ENCODE peak calls at places on chromosomes 5 and 9, in five cellular contexts. One of them, this sample, is unnamed.

GRCh38 chr9:14992025-14992424 is 81.8 kb upstream of the FREM1 start:
- DNase-seq in IMR-90: no peak
- DNase-seq in effector memory CD4-positive, alpha-beta T cell: no peak
- DNase-seq in astrocyte of the cerebellum: no peak
- DNase-seq in cardiac muscle cell: no peak
- DNase-seq in this sample: no peak

GRCh38 chr9:3464033-3464638 is 61.7 kb downstream of the RFX3 start:
- DNase-seq in cardiac muscle cell: no peak
- DNase-seq in astrocyte of the cerebellum: no peak
- DNase-seq in effector memory CD4-positive, alpha-beta T cell: no peak
- DNase-seq in IMR-90: peak; percentile 27
- DNase-seq in this sample: no peak

GRCh38 chr5:158644301-158644700 is 455.4 kb downstream of the EBF1 start:
- DNase-seq in effector memory CD4-positive, alpha-beta T cell: no peak
- DNase-seq in IMR-90: no peak
- DNase-seq in astrocyte of the cerebellum: no peak
- DNase-seq in cardiac muscle cell: no peak
- DNase-seq in this sample: no peak

GRCh38 chr5:27267209-27267824 is 228.9 kb upstream of the CDH9 start:
- DNase-seq in astrocyte of the cerebellum: no peak
- DNase-seq in effector memory CD4-positive, alpha-beta T cell: no peak
- DNase-seq in cardiac muscle cell: no peak
- DNase-seq in IMR-90: no peak
- DNase-seq in this sample: no peak

GRCh38 chr5:57383093-57383861 is 99.3 kb downstream of the ACTBL2 start:
- DNase-seq in astrocyte of the cerebellum: no peak
- DNase-seq in cardiac muscle cell: no peak
- DNase-seq in IMR-90: peak; percentile 99
- DNase-seq in effector memory CD4-positive, alpha-beta T cell: no peak
- DNase-seq in this sample: peak; percentile 91

GRCh38 chr9:134637241-134637640 is 4.4 kb upstream of the COL5A1 start:
- DNase-seq in effector memory CD4-positive, alpha-beta T cell: no peak
- DNase-seq in astrocyte of the cerebellum: no peak
- DNase-seq in cardiac muscle cell: no peak
- DNase-seq in IMR-90: no peak
- DNase-seq in this sample: no peak

GRCh38 chr5:168162464-168162863 is 129.0 kb upstream of the WWC1 start:
- DNase-seq in cardiac muscle cell: no peak
- DNase-seq in astrocyte of the cerebellum: no peak
- DNase-seq in effector memory CD4-positive, alpha-beta T cell: no peak
- DNase-seq in IMR-90: no peak
- DNase-seq in this sample: no peak

GRCh38 chr9:114849450-114849849 is 43.6 kb upstream of the TNFSF15 start:
- DNase-seq in astrocyte of the cerebellum: no peak
- DNase-seq in effector memory CD4-positive, alpha-beta T cell: no peak
- DNase-seq in cardiac muscle cell: no peak
- DNase-seq in IMR-90: no peak
- DNase-seq in this sample: no peak

GRCh38 chr9:68822596-68823165 is 117.6 kb downstream of the PIP5K1B start:
- DNase-seq in cardiac muscle cell: no peak
- DNase-seq in astrocyte of the cerebellum: no peak
- DNase-seq in IMR-90: no peak
- DNase-seq in effector memory CD4-positive, alpha-beta T cell: no peak
- DNase-seq in this sample: no peak

GRCh38 chr5:152288499-152288898 is 116.6 kb downstream of the NMUR2 start:
- DNase-seq in astrocyte of the cerebellum: no peak
- DNase-seq in effector memory CD4-positive, alpha-beta T cell: no peak
- DNase-seq in cardiac muscle cell: no peak
- DNase-seq in IMR-90: no peak
- DNase-seq in this sample: no peak

GRCh38 chr9:106287108-106287631 is 575.8 kb upstream of the ZNF462 start:
- DNase-seq in IMR-90: no peak
- DNase-seq in effector memory CD4-positive, alpha-beta T cell: no peak
- DNase-seq in astrocyte of the cerebellum: peak; percentile 4
- DNase-seq in cardiac muscle cell: no peak
- DNase-seq in this sample: peak; percentile 24

GRCh38 chr5:65994117-65994786 is 67.9 kb downstream of the ERBIN start:
- DNase-seq in IMR-90: no peak
- DNase-seq in effector memory CD4-positive, alpha-beta T cell: no peak
- DNase-seq in astrocyte of the cerebellum: no peak
- DNase-seq in cardiac muscle cell: no peak
- DNase-seq in this sample: no peak

GRCh38 chr5:137141779-137142178 is 357.3 kb downstream of the SPOCK1 start:
- DNase-seq in effector memory CD4-positive, alpha-beta T cell: no peak
- DNase-seq in cardiac muscle cell: no peak
- DNase-seq in IMR-90: no peak
- DNase-seq in astrocyte of the cerebellum: no peak
- DNase-seq in this sample: peak; percentile 17

GRCh38 chr5:172768573-172769323 is 2.2 kb downstream of the DUSP1 start:
- DNase-seq in effector memory CD4-positive, alpha-beta T cell: peak; percentile 28
- DNase-seq in IMR-90: peak; percentile 72
- DNase-seq in astrocyte of the cerebellum: no peak
- DNase-seq in cardiac muscle cell: no peak
- DNase-seq in this sample: peak; percentile 55

GRCh38 chr9:131011274-131012022 is 2.5 kb downstream of the LAMC3 start:
- DNase-seq in cardiac muscle cell: no peak
- DNase-seq in astrocyte of the cerebellum: no peak
- DNase-seq in effector memory CD4-positive, alpha-beta T cell: no peak
- DNase-seq in IMR-90: no peak
- DNase-seq in this sample: no peak

GRCh38 chr9:131008563-131008908 is 438 bp upstream of the LAMC3 start:
- DNase-seq in cardiac muscle cell: no peak
- DNase-seq in effector memory CD4-positive, alpha-beta T cell: no peak
- DNase-seq in IMR-90: no peak
- DNase-seq in astrocyte of the cerebellum: no peak
- DNase-seq in this sample: no peak

GRCh38 chr9:131010482-131011273 is 1.7 kb downstream of the LAMC3 start:
- DNase-seq in effector memory CD4-positive, alpha-beta T cell: no peak
- DNase-seq in IMR-90: no peak
- DNase-seq in cardiac muscle cell: no peak
- DNase-seq in astrocyte of the cerebellum: no peak
- DNase-seq in this sample: no peak

GRCh38 chr9:131008086-131008485 is 888 bp upstream of the LAMC3 start:
- DNase-seq in astrocyte of the cerebellum: no peak
- DNase-seq in effector memory CD4-positive, alpha-beta T cell: no peak
- DNase-seq in IMR-90: no peak
- DNase-seq in cardiac muscle cell: no peak
- DNase-seq in this sample: no peak

GRCh38 chr9:131008909-131009618 is at the start of gene LAMC3:
- DNase-seq in effector memory CD4-positive, alpha-beta T cell: no peak
- DNase-seq in astrocyte of the cerebellum: no peak
- DNase-seq in cardiac muscle cell: peak; percentile 70
- DNase-seq in IMR-90: no peak
- DNase-seq in this sample: no peak
- H3K4me3 ChIP-seq in effector memory CD4-positive, alpha-beta T cell: no peak within 1 kb of the TSS
- H3K4me3 ChIP-seq in astrocyte of the cerebellum: peak within 1 kb of the TSS; percentile 10
- H3K4me3 ChIP-seq in cardiac muscle cell: peak within 1 kb of the TSS; percentile 20
- H3K4me3 ChIP-seq in IMR-90: peak within 1 kb of the TSS; percentile 16
- H3K4me3 ChIP-seq in this sample: peak within 1 kb of the TSS; percentile 6

GRCh38 chr5:123844873-123845272 is 332.9 kb downstream of the CSNK1G3 start:
- DNase-seq in effector memory CD4-positive, alpha-beta T cell: no peak
- DNase-seq in astrocyte of the cerebellum: no peak
- DNase-seq in cardiac muscle cell: peak; percentile 3
- DNase-seq in IMR-90: peak; percentile 5
- DNase-seq in this sample: no peak

GRCh38 chr5:123845356-123846100 is 333.6 kb downstream of the CSNK1G3 start:
- DNase-seq in cardiac muscle cell: no peak
- DNase-seq in IMR-90: no peak
- DNase-seq in effector memory CD4-positive, alpha-beta T cell: no peak
- DNase-seq in astrocyte of the cerebellum: no peak
- DNase-seq in this sample: no peak
- H3K4me3 ChIP-seq in cardiac muscle cell: no peak overlapping the region
- H3K4me3 ChIP-seq in IMR-90: no peak overlapping the region
- H3K4me3 ChIP-seq in effector memory CD4-positive, alpha-beta T cell: no peak overlapping the region
- H3K4me3 ChIP-seq in astrocyte of the cerebellum: no peak overlapping the region
- H3K4me3 ChIP-seq in this sample: no peak overlapping the region

GRCh38 chr9:126684345-126684744 is 70.6 kb downstream of the LMX1B start:
- DNase-seq in cardiac muscle cell: no peak
- DNase-seq in astrocyte of the cerebellum: no peak
- DNase-seq in effector memory CD4-positive, alpha-beta T cell: no peak
- DNase-seq in IMR-90: no peak
- DNase-seq in this sample: peak; percentile 47
- H3K4me3 ChIP-seq in cardiac muscle cell: no peak overlapping the region
- H3K4me3 ChIP-seq in astrocyte of the cerebellum: no peak overlapping the region
- H3K4me3 ChIP-seq in effector memory CD4-positive, alpha-beta T cell: no peak overlapping the region
- H3K4me3 ChIP-seq in IMR-90: no peak overlapping the region
- H3K4me3 ChIP-seq in this sample: no peak overlapping the region

DNA sequence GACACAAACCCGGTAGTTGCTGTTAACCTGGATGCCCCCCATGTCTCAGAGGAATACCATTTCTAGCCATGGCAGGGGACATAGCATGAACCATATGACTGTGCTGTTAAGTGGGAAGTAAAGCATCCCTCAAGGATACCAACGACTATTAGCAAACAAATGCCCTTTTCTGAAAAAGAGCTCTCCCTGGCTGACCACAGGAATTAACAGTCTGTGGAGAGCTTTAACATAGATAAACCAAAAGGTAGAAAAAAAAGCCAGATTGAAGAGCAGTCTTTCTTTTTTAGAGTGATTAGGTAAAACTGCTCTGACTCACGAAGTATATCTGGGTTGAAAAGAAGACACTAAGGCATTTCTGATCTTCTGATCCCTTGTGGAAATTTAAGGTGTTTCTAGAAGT is 532.7 kb upstream of the DMAC1 start:
- DNase-seq in cardiac muscle cell: no peak
- DNase-seq in effector memory CD4-positive, alpha-beta T cell: no peak
- DNase-seq in IMR-90: no peak
- DNase-seq in astrocyte of the cerebellum: no peak
- DNase-seq in this sample: no peak
- H3K4me3 ChIP-seq in cardiac muscle cell: no peak overlapping the region
- H3K4me3 ChIP-seq in effector memory CD4-positive, alpha-beta T cell: no peak overlapping the region
- H3K4me3 ChIP-seq in IMR-90: no peak overlapping the region
- H3K4me3 ChIP-seq in astrocyte of the cerebellum: no peak overlapping the region
- H3K4me3 ChIP-seq in this sample: no peak overlapping the region

DNA sequence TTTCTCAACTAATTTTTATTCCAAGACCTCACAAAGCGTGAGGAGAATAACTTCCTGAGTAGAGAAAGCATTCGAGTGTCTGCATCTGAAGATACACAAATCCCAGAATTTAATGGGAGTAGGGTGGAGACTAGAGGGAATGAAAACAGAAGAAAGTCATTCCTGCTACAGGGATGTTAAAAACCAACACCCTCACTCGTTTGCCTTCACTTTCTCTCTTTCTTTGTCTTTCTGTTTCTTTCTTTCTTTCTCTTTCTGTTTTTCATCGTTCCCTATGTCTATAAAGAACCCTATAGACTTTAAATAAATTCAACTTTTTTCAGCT is 118.2 kb downstream of the PRDM6 start:
- DNase-seq in IMR-90: no peak
- DNase-seq in cardiac muscle cell: no peak
- DNase-seq in astrocyte of the cerebellum: no peak
- DNase-seq in effector memory CD4-positive, alpha-beta T cell: no peak
- DNase-seq in this sample: no peak
- H3K4me3 ChIP-seq in IMR-90: no peak overlapping the region
- H3K4me3 ChIP-seq in cardiac muscle cell: no peak overlapping the region
- H3K4me3 ChIP-seq in astrocyte of the cerebellum: no peak overlapping the region
- H3K4me3 ChIP-seq in effector memory CD4-positive, alpha-beta T cell: no peak overlapping the region
- H3K4me3 ChIP-seq in this sample: no peak overlapping the region

DNA sequence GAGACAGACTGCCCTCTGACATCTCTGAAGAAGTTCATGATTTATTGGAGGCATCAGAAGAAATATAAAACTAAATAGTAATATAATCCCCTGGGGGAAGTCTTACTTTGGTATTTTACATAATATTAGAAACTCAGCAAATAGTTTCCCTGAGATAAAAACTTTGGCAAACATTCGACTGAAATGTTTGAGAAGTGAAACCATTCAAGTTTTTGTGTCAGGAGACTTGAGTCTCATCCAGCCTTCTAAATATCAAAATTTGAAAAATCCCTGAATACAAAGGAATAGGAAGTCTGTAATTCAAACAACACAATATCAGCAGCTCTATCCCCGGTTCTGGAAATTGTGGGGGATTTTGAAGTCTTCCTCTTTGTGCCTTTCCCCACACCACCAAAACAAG is 250.4 kb downstream of the ZSWIM6 start:
- DNase-seq in cardiac muscle cell: no peak
- DNase-seq in effector memory CD4-positive, alpha-beta T cell: no peak
- DNase-seq in astrocyte of the cerebellum: no peak
- DNase-seq in IMR-90: no peak
- DNase-seq in this sample: no peak
- H3K4me3 ChIP-seq in cardiac muscle cell: no peak overlapping the region
- H3K4me3 ChIP-seq in effector memory CD4-positive, alpha-beta T cell: no peak overlapping the region
- H3K4me3 ChIP-seq in astrocyte of the cerebellum: no peak overlapping the region
- H3K4me3 ChIP-seq in IMR-90: no peak overlapping the region
- H3K4me3 ChIP-seq in this sample: no peak overlapping the region

This sample was measured in bronchial epithelial cell.